ENCODE peak calls at places on chromosome 22, in seven cellular contexts. One of them, this sample, is unnamed.

GRCh38 chr22:31313366-31314147 is 21.3 kb upstream of the PIK3IP1 start:
- DNase-seq in GM12864: no peak
- DNase-seq in upper lobe of left lung: no peak
- DNase-seq in BJ: no peak
- DNase-seq in brain microvascular endothelial cell: peak; percentile 62
- DNase-seq in Ammon's horn: peak; percentile 74
- DNase-seq in hippocampal formation: peak; percentile 60
- DNase-seq in this sample: no peak

GRCh38 chr22:38657248-38657909 is 941 bp downstream of the CBY1 start:
- DNase-seq in BJ: no peak
- DNase-seq in upper lobe of left lung: no peak
- DNase-seq in GM12864: no peak
- DNase-seq in brain microvascular endothelial cell: peak; percentile 14
- DNase-seq in Ammon's horn: no peak
- DNase-seq in hippocampal formation: no peak
- DNase-seq in this sample: no peak

GRCh38 chr22:50318698-50319411 is 8.0 kb downstream of the DENND6B start:
- DNase-seq in GM12864: no peak
- DNase-seq in hippocampal formation: no peak
- DNase-seq in Ammon's horn: no peak
- DNase-seq in brain microvascular endothelial cell: no peak
- DNase-seq in BJ: no peak
- DNase-seq in upper lobe of left lung: peak; percentile 74
- DNase-seq in this sample: no peak

GRCh38 chr22:39645532-39645931 is 75.0 kb downstream of the CACNA1I start:
- DNase-seq in upper lobe of left lung: no peak
- DNase-seq in Ammon's horn: no peak
- DNase-seq in GM12864: no peak
- DNase-seq in brain microvascular endothelial cell: no peak
- DNase-seq in BJ: no peak
- DNase-seq in hippocampal formation: no peak
- DNase-seq in this sample: no peak

GRCh38 chr22:17955611-17956379 is 68.6 kb downstream of the MICAL3 start:
- DNase-seq in brain microvascular endothelial cell: no peak
- DNase-seq in Ammon's horn: no peak
- DNase-seq in upper lobe of left lung: no peak
- DNase-seq in GM12864: no peak
- DNase-seq in hippocampal formation: no peak
- DNase-seq in BJ: no peak
- DNase-seq in this sample: no peak

GRCh38 chr22:48980918-48981317 is 846.8 kb downstream of the BRD1 start:
- DNase-seq in Ammon's horn: no peak
- DNase-seq in GM12864: no peak
- DNase-seq in upper lobe of left lung: no peak
- DNase-seq in brain microvascular endothelial cell: no peak
- DNase-seq in BJ: no peak
- DNase-seq in hippocampal formation: no peak
- DNase-seq in this sample: no peak

GRCh38 chr22:39220897-39221850 is 23.6 kb downstream of the PDGFB start:
- DNase-seq in BJ: no peak
- DNase-seq in Ammon's horn: no peak
- DNase-seq in brain microvascular endothelial cell: no peak
- DNase-seq in upper lobe of left lung: no peak
- DNase-seq in GM12864: no peak
- DNase-seq in hippocampal formation: no peak
- DNase-seq in this sample: no peak

GRCh38 chr22:25054943-25055511 is 102.5 kb downstream of the KIAA1671 start:
- DNase-seq in brain microvascular endothelial cell: no peak
- DNase-seq in Ammon's horn: peak; percentile 44
- DNase-seq in BJ: no peak
- DNase-seq in hippocampal formation: no peak
- DNase-seq in GM12864: no peak
- DNase-seq in upper lobe of left lung: no peak
- DNase-seq in this sample: no peak

GRCh38 chr22:19932367-19933206 is 9.0 kb upstream of the COMT start:
- DNase-seq in hippocampal formation: no peak
- DNase-seq in BJ: no peak
- DNase-seq in GM12864: no peak
- DNase-seq in upper lobe of left lung: no peak
- DNase-seq in brain microvascular endothelial cell: no peak
- DNase-seq in Ammon's horn: no peak
- DNase-seq in this sample: no peak

GRCh38 chr22:43798492-43798891 is 13.6 kb downstream of the EFCAB6 start:
- DNase-seq in GM12864: peak; percentile 53
- DNase-seq in Ammon's horn: no peak
- DNase-seq in BJ: no peak
- DNase-seq in hippocampal formation: no peak
- DNase-seq in upper lobe of left lung: no peak
- DNase-seq in brain microvascular endothelial cell: no peak
- DNase-seq in this sample: no peak